ENCODE peak calls at places on chromosome 7, in six cellular contexts. One of them, this sample, is unnamed.
A peak's percentile ranks its signal among the peaks of the same experiment; 100 is the strongest.

GRCh38 chr7:157687845-157688244 is 351.0 kb downstream of the DNAJB6 start:
- DNase-seq in K562: no peak
- DNase-seq in HepG2: no peak
- DNase-seq in A549: no peak
- DNase-seq in endothelial cell of umbilical vein: no peak
- DNase-seq in H1: no peak
- DNase-seq in this sample: no peak

GRCh38 chr7:89042963-89043362 is 247.4 kb upstream of the TEX47 start:
- DNase-seq in K562: no peak
- DNase-seq in HepG2: no peak
- DNase-seq in A549: no peak
- DNase-seq in endothelial cell of umbilical vein: no peak
- DNase-seq in H1: no peak
- DNase-seq in this sample: no peak

GRCh38 chr7:33722383-33723096 is 182.8 kb upstream of the BMPER start:
- DNase-seq in K562: no peak
- DNase-seq in HepG2: peak; percentile 27
- DNase-seq in A549: peak; percentile 73
- DNase-seq in endothelial cell of umbilical vein: peak; percentile 59
- DNase-seq in H1: no peak
- DNase-seq in this sample: no peak

GRCh38 chr7:151327659-151328058 is 14.0 kb upstream of the NUB1 start:
- DNase-seq in K562: no peak
- DNase-seq in HepG2: no peak
- DNase-seq in A549: no peak
- DNase-seq in endothelial cell of umbilical vein: no peak
- DNase-seq in H1: no peak
- DNase-seq in this sample: no peak

GRCh38 chr7:2687338-2687869 is 598 bp upstream of the AMZ1 start:
- DNase-seq in K562: no peak
- DNase-seq in HepG2: no peak
- DNase-seq in A549: no peak
- DNase-seq in endothelial cell of umbilical vein: no peak
- DNase-seq in H1: no peak
- DNase-seq in this sample: no peak

GRCh38 chr7:44735403-44736165 is 13.1 kb upstream of the ZMIZ2 start:
- DNase-seq in K562: no peak
- DNase-seq in HepG2: peak; percentile 30
- DNase-seq in A549: peak; percentile 65
- DNase-seq in endothelial cell of umbilical vein: peak; percentile 92
- DNase-seq in H1: no peak
- DNase-seq in this sample: no peak

GRCh38 chr7:151410405-151411390 is 860 bp upstream of the WDR86 start:
- DNase-seq in K562: no peak
- DNase-seq in HepG2: no peak
- DNase-seq in A549: no peak
- DNase-seq in endothelial cell of umbilical vein: no peak
- DNase-seq in H1: no peak
- DNase-seq in this sample: peak; percentile 70

GRCh38 chr7:158101821-158102450 is 485.7 kb downstream of the PTPRN2 start:
- DNase-seq in K562: no peak
- DNase-seq in HepG2: no peak
- DNase-seq in A549: no peak
- DNase-seq in endothelial cell of umbilical vein: no peak
- DNase-seq in H1: no peak
- DNase-seq in this sample: no peak

GRCh38 chr7:88500146-88500545 is 193.5 kb upstream of the STEAP4 start:
- DNase-seq in K562: no peak
- DNase-seq in HepG2: no peak
- DNase-seq in A549: no peak
- DNase-seq in endothelial cell of umbilical vein: no peak
- DNase-seq in H1: no peak
- DNase-seq in this sample: no peak

GRCh38 chr7:21617916-21618390 is 75.1 kb downstream of the DNAH11 start:
- DNase-seq in K562: no peak
- DNase-seq in HepG2: peak; percentile 79
- DNase-seq in A549: peak; percentile 69
- DNase-seq in endothelial cell of umbilical vein: peak; percentile 30
- DNase-seq in H1: no peak
- DNase-seq in this sample: no peak

GRCh38 chr7:99094369-99094768 is 49.5 kb downstream of the SMURF1 start:
- DNase-seq in K562: no peak
- DNase-seq in HepG2: no peak
- DNase-seq in A549: no peak
- DNase-seq in endothelial cell of umbilical vein: no peak
- DNase-seq in H1: no peak
- DNase-seq in this sample: no peak

GRCh38 chr7:39602351-39602750 is 21.0 kb upstream of the RALA start:
- DNase-seq in K562: no peak
- DNase-seq in HepG2: no peak
- DNase-seq in A549: no peak
- DNase-seq in endothelial cell of umbilical vein: no peak
- DNase-seq in H1: no peak
- DNase-seq in this sample: no peak

GRCh38 chr7:124700655-124701054 is 64.9 kb downstream of the GPR37 start:
- DNase-seq in K562: no peak
- DNase-seq in HepG2: no peak
- DNase-seq in A549: no peak
- DNase-seq in endothelial cell of umbilical vein: no peak
- DNase-seq in H1: no peak
- DNase-seq in this sample: no peak

GRCh38 chr7:100486753-100487446 is 3.2 kb downstream of the NYAP1 start:
- DNase-seq in K562: peak; percentile 75
- DNase-seq in HepG2: no peak
- DNase-seq in A549: no peak
- DNase-seq in endothelial cell of umbilical vein: no peak
- DNase-seq in H1: no peak
- DNase-seq in this sample: peak; percentile 41

GRCh38 chr7:70554646-70555045 is 577.3 kb upstream of the GALNT17 start:
- DNase-seq in K562: no peak
- DNase-seq in HepG2: no peak
- DNase-seq in A549: no peak
- DNase-seq in endothelial cell of umbilical vein: no peak
- DNase-seq in H1: no peak
- DNase-seq in this sample: no peak

GRCh38 chr7:7014827-7015610 is 167.3 kb upstream of the C1GALT1 start:
- DNase-seq in K562: no peak
- DNase-seq in HepG2: no peak
- DNase-seq in A549: no peak
- DNase-seq in endothelial cell of umbilical vein: no peak
- DNase-seq in H1: no peak
- DNase-seq in this sample: no peak

GRCh38 chr7:42953989-42954388 is 21.8 kb downstream of the MRPL32 start:
- DNase-seq in K562: no peak
- DNase-seq in HepG2: no peak
- DNase-seq in A549: no peak
- DNase-seq in endothelial cell of umbilical vein: no peak
- DNase-seq in H1: no peak
- DNase-seq in this sample: no peak

GRCh38 chr7:128167316-128167691 is 73.8 kb upstream of the LEP start:
- DNase-seq in K562: peak; percentile 59
- DNase-seq in HepG2: no peak
- DNase-seq in A549: peak; percentile 72
- DNase-seq in endothelial cell of umbilical vein: no peak
- DNase-seq in H1: no peak
- DNase-seq in this sample: peak; percentile 41

GRCh38 chr7:103989785-103990775 is 622 bp upstream of the RELN start:
- DNase-seq in K562: peak; percentile 82
- DNase-seq in HepG2: peak; percentile 59
- DNase-seq in A549: peak; percentile 3
- DNase-seq in endothelial cell of umbilical vein: peak; percentile 45
- DNase-seq in H1: no peak
- DNase-seq in this sample: peak; percentile 51

GRCh38 chr7:78368781-78369180 is 570.2 kb downstream of the PHTF2 start:
- DNase-seq in K562: no peak
- DNase-seq in HepG2: no peak
- DNase-seq in A549: no peak
- DNase-seq in endothelial cell of umbilical vein: no peak
- DNase-seq in H1: no peak
- DNase-seq in this sample: no peak

GRCh38 chr7:127347567-127348246 is 44.8 kb downstream of the ZNF800 start:
- DNase-seq in K562: peak; percentile 82
- DNase-seq in HepG2: peak; percentile 28
- DNase-seq in A549: peak; percentile 69
- DNase-seq in endothelial cell of umbilical vein: peak; percentile 70
- DNase-seq in H1: peak; percentile 50
- DNase-seq in this sample: peak; percentile 77

GRCh38 chr7:49775949-49776443 is 2.6 kb downstream of the VWC2 start:
- DNase-seq in K562: no peak
- DNase-seq in HepG2: no peak
- DNase-seq in A549: no peak
- DNase-seq in endothelial cell of umbilical vein: no peak
- DNase-seq in H1: no peak
- DNase-seq in this sample: peak; percentile 18

DNA sequence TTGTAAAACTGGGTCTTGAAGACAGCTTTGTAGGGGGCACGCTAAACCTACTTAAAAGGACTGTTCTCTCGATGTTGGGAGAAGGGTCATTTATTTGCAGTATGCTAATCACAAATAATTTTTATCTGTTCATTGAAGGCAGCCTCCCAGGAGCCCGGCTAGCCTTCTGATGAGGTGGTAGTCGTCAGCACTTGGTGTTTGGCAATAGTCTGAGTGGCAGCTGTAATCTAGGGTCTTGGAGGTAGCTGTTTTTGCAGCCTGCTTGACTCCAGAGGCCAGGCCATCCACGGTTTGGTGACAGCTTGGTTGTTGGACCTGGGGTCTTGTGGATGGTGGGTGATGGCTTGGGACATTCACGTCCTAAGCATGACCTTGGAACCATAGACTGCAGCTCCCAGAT is 2.2 kb downstream of the GTF2IRD1 start:
- DNase-seq in K562: no peak
- DNase-seq in HepG2: no peak
- DNase-seq in A549: no peak
- DNase-seq in endothelial cell of umbilical vein: no peak
- DNase-seq in H1: no peak
- DNase-seq in this sample: no peak
- TF ChIP-seq JUN in K562: no peak
- TF ChIP-seq JUN in HepG2: no peak
- TF ChIP-seq JUN in A549: no peak
- TF ChIP-seq JUN in endothelial cell of umbilical vein: no peak
- TF ChIP-seq JUN in H1: no peak
- TF ChIP-seq JUN in this sample: no peak

GRCh38 chr7:87146740-87147386 is 5.4 kb upstream of the DMTF1 start:
- DNase-seq in K562: no peak
- DNase-seq in HepG2: no peak
- DNase-seq in A549: no peak
- DNase-seq in endothelial cell of umbilical vein: no peak
- DNase-seq in H1: no peak
- DNase-seq in this sample: peak; percentile 17

GRCh38 chr7:87144173-87144657 is 8.0 kb upstream of the DMTF1 start:
- DNase-seq in K562: no peak
- DNase-seq in HepG2: no peak
- DNase-seq in A549: no peak
- DNase-seq in endothelial cell of umbilical vein: no peak
- DNase-seq in H1: no peak
- DNase-seq in this sample: no peak

GRCh38 chr7:87151002-87151505 is 1.2 kb upstream of the DMTF1 start:
- DNase-seq in K562: no peak
- DNase-seq in HepG2: no peak
- DNase-seq in A549: no peak
- DNase-seq in endothelial cell of umbilical vein: no peak
- DNase-seq in H1: no peak
- DNase-seq in this sample: no peak

GRCh38 chr7:87148332-87148955 is 3.8 kb upstream of the DMTF1 start:
- DNase-seq in K562: peak; percentile 60
- DNase-seq in HepG2: no peak
- DNase-seq in A549: peak; percentile 7
- DNase-seq in endothelial cell of umbilical vein: peak; percentile 66
- DNase-seq in H1: no peak
- DNase-seq in this sample: no peak

GRCh38 chr7:87147500-87147899 is 4.8 kb upstream of the DMTF1 start:
- DNase-seq in K562: no peak
- DNase-seq in HepG2: no peak
- DNase-seq in A549: no peak
- DNase-seq in endothelial cell of umbilical vein: no peak
- DNase-seq in H1: no peak
- DNase-seq in this sample: no peak
- TF ChIP-seq JUN in K562: no peak
- TF ChIP-seq JUN in HepG2: no peak
- TF ChIP-seq JUN in A549: no peak
- TF ChIP-seq JUN in endothelial cell of umbilical vein: no peak
- TF ChIP-seq JUN in H1: no peak
- TF ChIP-seq JUN in this sample: no peak

DNA sequence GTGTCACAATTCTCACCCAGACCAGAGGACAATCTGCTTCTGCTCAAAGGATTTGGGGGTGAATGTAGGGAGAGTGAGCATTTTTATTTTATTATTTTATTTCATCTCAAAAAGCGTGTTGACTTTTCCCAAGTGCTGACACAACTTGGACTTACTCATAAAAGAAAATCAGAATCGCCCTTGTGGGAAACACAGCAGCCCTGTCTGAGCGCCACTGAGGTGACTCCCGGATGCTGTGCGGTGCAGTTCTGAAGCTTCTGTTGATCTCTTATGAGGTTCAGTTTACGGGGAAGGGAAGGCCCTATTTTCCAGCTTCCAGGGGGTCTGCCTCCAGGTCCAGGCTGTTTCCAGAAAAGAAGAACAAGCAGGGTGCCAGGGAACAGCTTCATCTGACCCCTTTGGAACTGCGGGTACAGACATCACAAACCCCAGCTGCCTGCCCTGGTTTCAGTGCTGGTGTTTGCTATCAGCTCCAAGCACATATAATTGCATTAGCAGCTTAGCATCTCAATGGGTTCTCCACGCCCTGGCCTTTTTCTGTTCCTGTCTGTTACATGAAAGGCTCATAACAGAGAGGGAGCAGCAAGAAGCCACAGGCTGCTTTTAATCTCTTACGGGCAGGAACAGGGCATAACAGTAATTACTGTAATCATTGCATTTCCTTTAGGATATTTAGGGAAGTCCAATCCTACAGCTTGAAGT is 52.4 kb downstream of the PARP12 start:
- DNase-seq in K562: no peak
- DNase-seq in HepG2: no peak
- DNase-seq in A549: no peak
- DNase-seq in endothelial cell of umbilical vein: no peak
- DNase-seq in H1: no peak
- DNase-seq in this sample: no peak
- TF ChIP-seq JUN in K562: no peak
- TF ChIP-seq JUN in HepG2: no peak
- TF ChIP-seq JUN in A549: no peak
- TF ChIP-seq JUN in endothelial cell of umbilical vein: no peak
- TF ChIP-seq JUN in H1: no peak
- TF ChIP-seq JUN in this sample: no peak

DNA sequence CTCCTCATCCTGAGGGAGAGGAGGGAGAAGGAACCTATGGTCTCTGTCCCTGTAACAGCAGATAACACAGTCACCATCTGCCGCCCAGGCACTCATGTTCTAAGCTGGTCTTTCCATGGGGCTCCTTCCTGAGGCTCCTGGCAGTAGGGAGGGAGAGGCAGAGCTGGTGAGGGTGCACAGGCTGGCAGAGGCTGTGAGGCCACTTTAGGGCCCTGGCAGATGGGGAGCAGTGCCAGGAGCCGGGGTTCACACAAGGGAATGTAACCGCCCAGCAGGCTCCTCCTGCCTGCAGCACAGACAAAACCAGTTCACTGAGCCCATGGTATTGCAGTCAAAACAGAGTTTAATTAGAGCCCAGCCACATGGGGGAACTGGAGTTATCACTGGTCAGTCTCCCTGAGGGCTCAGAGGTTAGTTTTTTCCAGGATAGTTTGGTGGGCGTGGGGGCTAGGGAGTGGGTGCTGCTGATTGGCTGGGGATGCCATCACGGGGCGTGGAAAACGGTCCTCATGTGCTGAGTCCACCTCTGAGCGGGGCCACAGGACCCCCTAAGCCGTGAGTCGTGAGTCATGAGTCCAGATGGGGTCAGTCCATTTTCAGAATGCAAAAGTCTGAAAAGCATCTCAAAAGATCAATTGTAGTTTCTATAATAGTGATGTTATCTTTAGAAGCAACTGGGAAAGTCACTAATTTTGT is 499.3 kb upstream of the FOXK1 start:
- DNase-seq in K562: no peak
- DNase-seq in HepG2: no peak
- DNase-seq in A549: no peak
- DNase-seq in endothelial cell of umbilical vein: no peak
- DNase-seq in H1: no peak
- DNase-seq in this sample: no peak
- TF ChIP-seq JUN in K562: no peak
- TF ChIP-seq JUN in HepG2: no peak
- TF ChIP-seq JUN in A549: no peak
- TF ChIP-seq JUN in endothelial cell of umbilical vein: no peak
- TF ChIP-seq JUN in H1: no peak
- TF ChIP-seq JUN in this sample: no peak

This sample was measured in WTC11.